ENCODE peak calls at places on chromosomes 4 and X, in nine cellular contexts. One of them, this sample, is unnamed.

GRCh38 chrX:27565992-27566391 is 24.2 kb upstream of the DCAF8L2 start:
- DNase-seq in endothelial cell of umbilical vein: peak
- DNase-seq in OCI-LY7: no peak
- DNase-seq in neural progenitor cell: peak
- DNase-seq in lung: no peak
- DNase-seq in left lung: no peak
- DNase-seq in tibial nerve: no peak
- DNase-seq in dorsolateral prefrontal cortex: no peak
- DNase-seq in GM23248: no peak
- DNase-seq in this sample: peak

GRCh38 chr4:152999376-153000067 is 63.4 kb downstream of the FHDC1 start:
- DNase-seq in left lung: no peak
- DNase-seq in neural progenitor cell: no peak
- DNase-seq in lung: no peak
- DNase-seq in GM23248: no peak
- DNase-seq in dorsolateral prefrontal cortex: no peak
- DNase-seq in OCI-LY7: no peak
- DNase-seq in endothelial cell of umbilical vein: no peak
- DNase-seq in tibial nerve: no peak
- DNase-seq in this sample: no peak

GRCh38 chr4:186946140-186946539 is 222.5 kb upstream of the FAT1 start:
- DNase-seq in GM23248: no peak
- DNase-seq in neural progenitor cell: peak
- DNase-seq in lung: no peak
- DNase-seq in OCI-LY7: no peak
- DNase-seq in left lung: no peak
- DNase-seq in endothelial cell of umbilical vein: no peak
- DNase-seq in dorsolateral prefrontal cortex: no peak
- DNase-seq in tibial nerve: no peak
- DNase-seq in this sample: no peak

GRCh38 chr4:174635732-174636131 is 113.4 kb upstream of the HPGD start:
- DNase-seq in GM23248: no peak
- DNase-seq in neural progenitor cell: no peak
- DNase-seq in tibial nerve: no peak
- DNase-seq in lung: no peak
- DNase-seq in left lung: no peak
- DNase-seq in endothelial cell of umbilical vein: no peak
- DNase-seq in dorsolateral prefrontal cortex: no peak
- DNase-seq in OCI-LY7: no peak
- DNase-seq in this sample: no peak

GRCh38 chrX:51334276-51334675 is 1.7 kb downstream of the NUDT10 start:
- DNase-seq in tibial nerve: no peak
- DNase-seq in neural progenitor cell: no peak
- DNase-seq in OCI-LY7: no peak
- DNase-seq in lung: no peak
- DNase-seq in left lung: no peak
- DNase-seq in endothelial cell of umbilical vein: no peak
- DNase-seq in dorsolateral prefrontal cortex: no peak
- DNase-seq in GM23248: no peak
- DNase-seq in this sample: no peak

GRCh38 chr4:159443975-159444374 is 341.1 kb downstream of the RAPGEF2 start:
- DNase-seq in tibial nerve: no peak
- DNase-seq in OCI-LY7: no peak
- DNase-seq in lung: no peak
- DNase-seq in left lung: no peak
- DNase-seq in neural progenitor cell: no peak
- DNase-seq in dorsolateral prefrontal cortex: no peak
- DNase-seq in GM23248: no peak
- DNase-seq in endothelial cell of umbilical vein: no peak
- DNase-seq in this sample: no peak

GRCh38 chr4:52059372-52059771 is 8.3 kb downstream of the SPATA18 start:
- DNase-seq in neural progenitor cell: no peak
- DNase-seq in tibial nerve: peak
- DNase-seq in dorsolateral prefrontal cortex: no peak
- DNase-seq in lung: no peak
- DNase-seq in endothelial cell of umbilical vein: peak
- DNase-seq in left lung: no peak
- DNase-seq in GM23248: peak
- DNase-seq in OCI-LY7: no peak
- DNase-seq in this sample: no peak

GRCh38 chr4:149923736-149924135 is 108.1 kb upstream of the IQCM start:
- DNase-seq in left lung: no peak
- DNase-seq in OCI-LY7: no peak
- DNase-seq in dorsolateral prefrontal cortex: no peak
- DNase-seq in GM23248: no peak
- DNase-seq in neural progenitor cell: no peak
- DNase-seq in tibial nerve: no peak
- DNase-seq in lung: no peak
- DNase-seq in endothelial cell of umbilical vein: no peak
- DNase-seq in this sample: no peak

GRCh38 chrX:8405631-8406030 is 59.0 kb upstream of the VCX3B start:
- DNase-seq in dorsolateral prefrontal cortex: no peak
- DNase-seq in GM23248: no peak
- DNase-seq in endothelial cell of umbilical vein: no peak
- DNase-seq in tibial nerve: no peak
- DNase-seq in left lung: no peak
- DNase-seq in OCI-LY7: no peak
- DNase-seq in lung: no peak
- DNase-seq in neural progenitor cell: no peak
- DNase-seq in this sample: no peak

GRCh38 chr4:166493828-166494432 is 620.9 kb downstream of the TLL1 start:
- DNase-seq in GM23248: no peak
- DNase-seq in endothelial cell of umbilical vein: no peak
- DNase-seq in tibial nerve: no peak
- DNase-seq in lung: no peak
- DNase-seq in left lung: no peak
- DNase-seq in neural progenitor cell: no peak
- DNase-seq in OCI-LY7: no peak
- DNase-seq in dorsolateral prefrontal cortex: no peak
- DNase-seq in this sample: no peak

GRCh38 chr4:172716291-172716690 is 452.3 kb upstream of the GALNT7 start:
- DNase-seq in left lung: no peak
- DNase-seq in neural progenitor cell: no peak
- DNase-seq in OCI-LY7: no peak
- DNase-seq in endothelial cell of umbilical vein: no peak
- DNase-seq in GM23248: no peak
- DNase-seq in tibial nerve: no peak
- DNase-seq in lung: no peak
- DNase-seq in dorsolateral prefrontal cortex: no peak
- DNase-seq in this sample: no peak

GRCh38 chr4:100781433-100781832 is 263.6 kb upstream of the EMCN start:
- DNase-seq in GM23248: no peak
- DNase-seq in OCI-LY7: no peak
- DNase-seq in tibial nerve: no peak
- DNase-seq in left lung: no peak
- DNase-seq in lung: no peak
- DNase-seq in endothelial cell of umbilical vein: no peak
- DNase-seq in neural progenitor cell: no peak
- DNase-seq in dorsolateral prefrontal cortex: no peak
- DNase-seq in this sample: no peak

GRCh38 chr4:141131738-141132688 is 1.3 kb downstream of the RNF150 start:
- DNase-seq in tibial nerve: peak
- DNase-seq in left lung: peak
- DNase-seq in endothelial cell of umbilical vein: peak
- DNase-seq in neural progenitor cell: peak
- DNase-seq in dorsolateral prefrontal cortex: no peak
- DNase-seq in OCI-LY7: no peak
- DNase-seq in lung: no peak
- DNase-seq in GM23248: peak
- DNase-seq in this sample: peak
- H3K4me3 ChIP-seq in tibial nerve: peak
- H3K4me3 ChIP-seq in left lung: peak
- H3K4me3 ChIP-seq in endothelial cell of umbilical vein: peak
- H3K4me3 ChIP-seq in neural progenitor cell: peak
- H3K4me3 ChIP-seq in dorsolateral prefrontal cortex: peak
- H3K4me3 ChIP-seq in OCI-LY7: no peak
- H3K4me3 ChIP-seq in lung: peak
- H3K4me3 ChIP-seq in GM23248: peak
- H3K4me3 ChIP-seq in this sample: peak

DNA sequence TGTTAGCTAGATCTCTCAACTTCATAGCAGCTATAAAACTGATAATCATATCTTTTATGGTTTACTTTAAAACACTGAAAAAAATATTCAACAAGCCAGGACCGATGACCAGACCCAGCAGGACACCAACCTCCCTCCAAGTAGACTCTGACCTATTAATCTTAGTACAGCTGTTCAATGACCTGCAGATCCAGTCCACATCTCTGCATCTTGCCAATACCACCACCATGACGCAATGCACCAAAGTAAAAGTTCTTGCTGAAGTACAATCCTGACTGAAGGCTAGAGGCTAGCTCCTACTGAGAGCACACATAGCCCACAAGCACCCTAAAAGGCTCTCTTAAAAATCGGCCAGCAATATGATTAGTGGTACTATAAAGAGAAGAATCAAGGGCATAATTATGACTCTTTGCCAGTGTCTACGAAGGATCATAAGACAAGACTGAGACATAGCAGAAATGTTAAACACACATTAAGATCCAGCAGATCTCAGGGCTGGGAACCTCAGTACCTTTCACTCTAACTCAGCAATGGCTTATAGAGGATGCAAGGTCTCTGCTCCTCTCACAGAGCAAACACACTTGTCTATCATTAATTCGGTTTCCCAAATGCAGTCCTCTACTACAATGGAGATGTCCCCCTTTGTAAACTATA is 7.6 kb downstream of the MED14 start:
- DNase-seq in lung: no peak
- DNase-seq in dorsolateral prefrontal cortex: no peak
- DNase-seq in tibial nerve: no peak
- DNase-seq in OCI-LY7: no peak
- DNase-seq in neural progenitor cell: no peak
- DNase-seq in GM23248: no peak
- DNase-seq in left lung: no peak
- DNase-seq in endothelial cell of umbilical vein: no peak
- DNase-seq in this sample: no peak
- H3K27ac ChIP-seq in lung: no peak
- H3K27ac ChIP-seq in dorsolateral prefrontal cortex: no peak
- H3K27ac ChIP-seq in tibial nerve: no peak
- H3K27ac ChIP-seq in OCI-LY7: no peak
- H3K27ac ChIP-seq in neural progenitor cell: no peak
- H3K27ac ChIP-seq in GM23248: no peak
- H3K27ac ChIP-seq in left lung: no peak
- H3K27ac ChIP-seq in endothelial cell of umbilical vein: no peak
- H3K27ac ChIP-seq in this sample: no peak

GRCh38 chr4:110628321-110629213 is 5.7 kb upstream of the PITX2 start:
- DNase-seq in dorsolateral prefrontal cortex: no peak
- DNase-seq in left lung: no peak
- DNase-seq in neural progenitor cell: peak
- DNase-seq in GM23248: no peak
- DNase-seq in OCI-LY7: no peak
- DNase-seq in tibial nerve: no peak
- DNase-seq in lung: no peak
- DNase-seq in endothelial cell of umbilical vein: no peak
- DNase-seq in this sample: no peak
- H3K4me3 ChIP-seq in dorsolateral prefrontal cortex: no peak
- H3K4me3 ChIP-seq in left lung: no peak
- H3K4me3 ChIP-seq in neural progenitor cell: peak
- H3K4me3 ChIP-seq in GM23248: no peak
- H3K4me3 ChIP-seq in OCI-LY7: no peak
- H3K4me3 ChIP-seq in tibial nerve: no peak
- H3K4me3 ChIP-seq in lung: no peak
- H3K4me3 ChIP-seq in endothelial cell of umbilical vein: no peak
- H3K4me3 ChIP-seq in this sample: no peak

GRCh38 chrX:10011261-10011931 is 44.2 kb downstream of the CLDN34 start:
- DNase-seq in GM23248: no peak
- DNase-seq in endothelial cell of umbilical vein: peak
- DNase-seq in dorsolateral prefrontal cortex: no peak
- DNase-seq in neural progenitor cell: peak
- DNase-seq in OCI-LY7: no peak
- DNase-seq in left lung: no peak
- DNase-seq in tibial nerve: no peak
- DNase-seq in lung: no peak
- DNase-seq in this sample: peak
- H3K27ac ChIP-seq in GM23248: no peak
- H3K27ac ChIP-seq in endothelial cell of umbilical vein: peak
- H3K27ac ChIP-seq in dorsolateral prefrontal cortex: no peak
- H3K27ac ChIP-seq in neural progenitor cell: peak
- H3K27ac ChIP-seq in OCI-LY7: no peak
- H3K27ac ChIP-seq in left lung: peak
- H3K27ac ChIP-seq in tibial nerve: no peak
- H3K27ac ChIP-seq in lung: peak
- H3K27ac ChIP-seq in this sample: peak

GRCh38 chrX:37684426-37684825 is 1.2 kb upstream of the XK start:
- DNase-seq in dorsolateral prefrontal cortex: no peak
- DNase-seq in left lung: no peak
- DNase-seq in OCI-LY7: no peak
- DNase-seq in neural progenitor cell: no peak
- DNase-seq in tibial nerve: no peak
- DNase-seq in GM23248: no peak
- DNase-seq in endothelial cell of umbilical vein: no peak
- DNase-seq in lung: no peak
- DNase-seq in this sample: no peak
- H3K4me3 ChIP-seq in dorsolateral prefrontal cortex: no peak
- H3K4me3 ChIP-seq in left lung: no peak
- H3K4me3 ChIP-seq in OCI-LY7: no peak
- H3K4me3 ChIP-seq in neural progenitor cell: no peak
- H3K4me3 ChIP-seq in tibial nerve: no peak
- H3K4me3 ChIP-seq in GM23248: no peak
- H3K4me3 ChIP-seq in endothelial cell of umbilical vein: no peak
- H3K4me3 ChIP-seq in lung: no peak
- H3K4me3 ChIP-seq in this sample: no peak

GRCh38 chr4:80074651-80075050 is 1.6 kb upstream of the ANTXR2 start:
- DNase-seq in tibial nerve: no peak
- DNase-seq in endothelial cell of umbilical vein: no peak
- DNase-seq in lung: no peak
- DNase-seq in OCI-LY7: no peak
- DNase-seq in left lung: no peak
- DNase-seq in neural progenitor cell: no peak
- DNase-seq in dorsolateral prefrontal cortex: no peak
- DNase-seq in GM23248: no peak
- DNase-seq in this sample: no peak

GRCh38 chr4:80072607-80073361 is at the start of gene ANTXR2:
- DNase-seq in tibial nerve: peak
- DNase-seq in left lung: peak
- DNase-seq in lung: peak
- DNase-seq in OCI-LY7: no peak
- DNase-seq in endothelial cell of umbilical vein: peak
- DNase-seq in GM23248: peak
- DNase-seq in dorsolateral prefrontal cortex: peak
- DNase-seq in neural progenitor cell: peak
- DNase-seq in this sample: peak

GRCh38 chr4:80073362-80074008 is 456 bp upstream of the ANTXR2 start:
- DNase-seq in left lung: no peak
- DNase-seq in tibial nerve: no peak
- DNase-seq in neural progenitor cell: no peak
- DNase-seq in dorsolateral prefrontal cortex: no peak
- DNase-seq in endothelial cell of umbilical vein: no peak
- DNase-seq in lung: no peak
- DNase-seq in GM23248: no peak
- DNase-seq in OCI-LY7: peak
- DNase-seq in this sample: no peak

GRCh38 chr4:80075995-80076394 is 3.0 kb upstream of the ANTXR2 start:
- DNase-seq in left lung: no peak
- DNase-seq in OCI-LY7: no peak
- DNase-seq in lung: no peak
- DNase-seq in neural progenitor cell: no peak
- DNase-seq in dorsolateral prefrontal cortex: no peak
- DNase-seq in tibial nerve: no peak
- DNase-seq in endothelial cell of umbilical vein: no peak
- DNase-seq in GM23248: no peak
- DNase-seq in this sample: no peak

GRCh38 chr4:80074059-80074458 is 1.0 kb upstream of the ANTXR2 start:
- DNase-seq in GM23248: no peak
- DNase-seq in left lung: no peak
- DNase-seq in dorsolateral prefrontal cortex: no peak
- DNase-seq in tibial nerve: no peak
- DNase-seq in lung: no peak
- DNase-seq in endothelial cell of umbilical vein: no peak
- DNase-seq in OCI-LY7: no peak
- DNase-seq in neural progenitor cell: no peak
- DNase-seq in this sample: no peak
- H3K27ac ChIP-seq in GM23248: peak
- H3K27ac ChIP-seq in left lung: peak
- H3K27ac ChIP-seq in dorsolateral prefrontal cortex: no peak
- H3K27ac ChIP-seq in tibial nerve: no peak
- H3K27ac ChIP-seq in lung: no peak
- H3K27ac ChIP-seq in endothelial cell of umbilical vein: no peak
- H3K27ac ChIP-seq in OCI-LY7: no peak
- H3K27ac ChIP-seq in neural progenitor cell: no peak
- H3K27ac ChIP-seq in this sample: peak